ENCODE peak calls at places on chromosomes 13 and 19, in five cellular contexts. Z is esophagus squamous epithelium, G is body of pancreas, D is H9, C is trophoblast cell. K is an unnamed sample.
A peak's percentile ranks its signal among the peaks of the same experiment; 100 is the strongest.

GRCh38 chr19:14114854-14115253 is 2.7 kb downstream of the PRKACA start:
- DNase-seq in C (peak; percentile 33), G (peak; percentile 72), D (peak; percentile 67), Z (no peak), K (peak; percentile 78)

GRCh38 chr13:99811067-99811715 is 160.4 kb downstream of the ZIC5 start:
- DNase-seq in Z (no peak), D (no peak), C (no peak), G (no peak), K (no peak)

GRCh38 chr19:2923510-2923909 is 21.3 kb downstream of the ZNF77 start:
- DNase-seq in D (no peak), C (no peak), Z (no peak), G (no peak), K (no peak)

GRCh38 chr19:49556412-49557398 is 23.7 kb downstream of the NOSIP start:
- DNase-seq in D (peak; percentile 92), G (peak; percentile 97), Z (no peak), C (no peak), K (peak; percentile 66)

GRCh38 chr13:107545946-107546502 is 669.3 kb downstream of the LIG4 start:
- DNase-seq in Z (no peak), C (no peak), D (no peak), G (no peak), K (no peak)

GRCh38 chr19:38134538-38135149 is 89.4 kb downstream of the DPF1 start:
- DNase-seq in Z (no peak), C (no peak), G (peak; percentile 46), D (peak; percentile 55), K (peak; percentile 28)

GRCh38 chr13:73158851-73159250 is 100.0 kb downstream of the KLF5 start:
- DNase-seq in C (no peak), Z (no peak), D (no peak), G (no peak), K (no peak)

GRCh38 chr13:59948686-59949085 is 215.0 kb downstream of the DIAPH3 start:
- DNase-seq in C (no peak), Z (no peak), G (no peak), D (no peak), K (no peak)

GRCh38 chr19:7200739-7201138 is 93.5 kb downstream of the INSR start:
- DNase-seq in Z (no peak), G (peak; percentile 29), C (no peak), D (no peak), K (no peak)

GRCh38 chr19:33290082-33290815 is 12.1 kb downstream of the CEBPA start:
- DNase-seq in Z (no peak), D (no peak), G (no peak), C (peak; percentile 96), K (no peak)

GRCh38 chr19:48501446-48501960 is 10.1 kb downstream of the LMTK3 start:
- DNase-seq in D (peak; percentile 99), C (peak; percentile 92), G (peak; percentile 81), Z (no peak), K (peak; percentile 84)

GRCh38 chr19:40685563-40685962 is 4.9 kb downstream of the NUMBL start:
- DNase-seq in Z (no peak), G (no peak), D (no peak), C (no peak), K (no peak)

GRCh38 chr19:39362682-39363657 is 20.7 kb downstream of the SAMD4B start:
- DNase-seq in G (no peak), Z (no peak), D (no peak), C (no peak), K (no peak)

GRCh38 chr13:111359237-111359915 is 38.9 kb downstream of the TEX29 start:
- DNase-seq in D (peak; percentile 76), Z (no peak), G (no peak), C (no peak), K (no peak)

GRCh38 chr13:44141213-44141724 is 232.4 kb upstream of the SERP2 start:
- DNase-seq in G (peak; percentile 14), C (no peak), Z (no peak), D (no peak), K (no peak)

GRCh38 chr19:38155453-38155852 is 68.6 kb downstream of the DPF1 start:
- DNase-seq in G (no peak), Z (no peak), D (no peak), C (no peak), K (no peak)

GRCh38 chr13:29884671-29885424 is 34.4 kb upstream of the UBL3 start:
- DNase-seq in D (peak; percentile 53), G (no peak), Z (no peak), C (no peak), K (no peak)

GRCh38 chr19:2456301-2456570 is 523 bp downstream of the LMNB2 start:
- DNase-seq in C (no peak), D (no peak), G (no peak), Z (no peak), K (no peak)

GRCh38 chr13:93776936-93777335 is 550.3 kb downstream of the GPC6 start:
- DNase-seq in C (no peak), D (no peak), Z (no peak), G (no peak), K (no peak)

GRCh38 chr13:100773923-100774641 is 99.5 kb upstream of the TMTC4 start:
- DNase-seq in C (peak; percentile 5), Z (no peak), G (no peak), D (no peak), K (no peak)

GRCh38 chr19:39918183-39918651 is 16.2 kb downstream of the FCGBP start:
- DNase-seq in Z (no peak), C (no peak), G (no peak), D (no peak), K (no peak)

GRCh38 chr13:50379584-50379983 is 364.3 kb downstream of the KCNRG start:
- DNase-seq in C (no peak), G (no peak), D (no peak), Z (no peak), K (no peak)

GRCh38 chr13:102399791-102400618 is 1.8 kb downstream of the FGF14 start:
- DNase-seq in G (peak; percentile 49), D (peak; percentile 50), C (no peak), Z (no peak), K (no peak)

GRCh38 chr13:23960566-23961156 is 63.4 kb upstream of the C1QTNF9B start:
- DNase-seq in D (no peak), C (peak; percentile 16), Z (no peak), G (peak; percentile 31), K (no peak)

GRCh38 chr19:3975637-3976087 is 4.8 kb upstream of the DAPK3 start:
- DNase-seq in C (no peak), G (no peak), D (peak; percentile 33), Z (no peak), K (no peak)

DNA sequence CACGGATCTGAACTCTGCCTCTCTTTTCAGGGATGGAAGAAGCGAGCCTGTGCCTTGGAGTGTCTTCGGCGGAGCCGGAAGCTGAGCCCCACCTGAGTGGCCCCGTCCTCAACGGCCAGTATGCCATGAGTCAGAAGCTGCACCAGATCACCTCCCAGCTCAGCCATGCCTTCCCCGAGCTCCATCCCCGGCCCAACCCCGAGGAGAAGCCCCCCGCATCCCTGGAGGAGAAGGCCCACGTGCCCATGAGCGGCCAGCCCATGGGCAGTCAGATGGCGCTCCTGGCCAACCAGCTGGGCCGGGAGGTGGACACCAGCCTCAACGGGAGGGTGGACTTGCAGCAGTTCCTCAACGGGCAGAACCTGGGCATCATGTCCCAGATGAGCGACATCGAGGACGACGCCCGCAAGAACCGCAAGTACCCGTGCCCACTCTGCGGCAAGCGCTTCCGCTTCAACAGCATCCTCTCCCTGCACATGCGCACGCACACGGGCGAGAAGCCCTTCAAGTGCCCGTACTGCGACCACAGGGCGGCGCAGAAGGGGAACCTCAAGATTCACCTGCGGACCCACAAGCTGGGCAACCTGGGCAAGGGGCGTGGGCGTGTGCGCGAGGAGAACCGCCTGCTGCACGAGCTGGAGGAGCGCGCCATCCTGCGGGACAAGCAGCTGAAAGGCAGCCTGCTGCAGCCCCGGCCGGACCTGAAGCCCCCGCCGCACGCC is 71.5 kb downstream of the ZNF536 start:
- DNase-seq in D (no peak), Z (no peak), C (no peak), G (no peak), K (no peak)
- H3K9me3 ChIP-seq in D (no peaks in the 10 kb centered on the region), Z (no peaks in the 10 kb centered on the region), C (peaks cover 2% of the 10 kb centered on the region), G (no peaks in the 10 kb centered on the region), K (no peaks in the 10 kb centered on the region)

DNA sequence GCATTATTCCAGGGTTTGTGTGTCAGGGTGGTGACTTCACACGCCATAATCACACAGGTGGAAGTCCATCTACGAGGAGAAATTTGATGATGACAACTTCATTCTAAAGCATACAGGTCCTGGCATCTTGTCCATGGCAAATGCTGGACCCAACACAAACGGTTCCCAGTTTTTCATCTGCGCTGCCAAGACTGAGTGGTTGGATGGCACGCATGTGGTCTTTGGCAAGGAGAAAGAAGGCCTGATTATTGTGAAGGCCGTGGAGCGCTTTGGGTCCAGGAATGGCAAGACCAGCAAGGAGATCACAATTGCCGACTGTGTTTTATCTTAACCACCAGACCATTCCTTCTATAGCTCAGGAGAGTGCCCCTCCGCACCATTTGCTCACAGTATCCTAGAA is 18.2 kb upstream of the SLC25A30 start:
- DNase-seq in C (no peak), G (no peak), Z (no peak), D (no peak), K (no peak)
- H3K27ac ChIP-seq in C (no peak overlapping the region), G (no peak overlapping the region), Z (no peak overlapping the region), D (no peak overlapping the region), K (no peak overlapping the region)

DNA sequence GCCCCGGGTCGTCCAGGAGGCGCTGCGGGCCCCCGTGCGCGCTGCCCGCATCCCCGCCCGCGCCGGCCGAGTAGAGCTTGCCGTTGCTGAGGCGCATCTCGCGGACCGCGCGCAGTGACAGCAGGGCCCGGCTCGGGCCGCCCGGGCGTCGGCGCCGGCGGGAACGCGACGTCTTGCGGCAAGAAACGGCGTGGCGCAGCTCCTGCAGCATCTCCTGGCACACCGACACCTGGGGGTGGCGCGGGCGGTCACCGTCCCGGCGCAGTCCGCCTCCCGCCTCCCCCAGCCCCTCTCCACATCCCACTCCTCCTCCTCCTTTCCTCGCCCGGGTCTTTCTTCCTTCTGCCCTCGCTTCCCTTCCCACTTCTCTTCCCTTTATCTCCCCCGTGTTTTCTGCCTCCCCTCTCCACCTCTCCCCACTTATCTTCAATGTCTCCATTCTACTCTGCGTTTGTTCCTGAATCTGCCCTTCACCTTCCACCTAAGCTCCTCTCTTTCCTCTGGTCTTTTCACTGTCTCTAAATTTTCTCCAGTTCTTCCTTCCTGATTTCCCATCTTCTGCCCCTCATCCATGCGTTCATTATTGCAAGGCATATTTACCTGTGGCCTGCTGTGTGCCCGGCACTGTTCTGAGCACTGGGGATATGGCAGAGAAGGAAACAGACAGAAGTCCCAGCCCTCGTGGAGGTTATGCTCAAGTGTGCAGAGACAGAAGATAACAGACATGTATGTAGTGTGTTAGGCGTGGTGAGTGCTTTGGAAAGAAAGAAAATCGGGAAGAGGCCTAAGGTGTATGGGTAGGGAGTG is 5.2 kb upstream of the ATP1A3 start:
- DNase-seq in G (no peak), D (peak; percentile 68), C (no peak), Z (no peak), K (no peak)
- H3K27me3 ChIP-seq in G (no peaks in the 10 kb centered on the region), D (peaks cover 28% of the 10 kb centered on the region), C (peaks cover 44% of the 10 kb centered on the region), Z (peaks cover 25% of the 10 kb centered on the region), K (no peaks in the 10 kb centered on the region)

DNA sequence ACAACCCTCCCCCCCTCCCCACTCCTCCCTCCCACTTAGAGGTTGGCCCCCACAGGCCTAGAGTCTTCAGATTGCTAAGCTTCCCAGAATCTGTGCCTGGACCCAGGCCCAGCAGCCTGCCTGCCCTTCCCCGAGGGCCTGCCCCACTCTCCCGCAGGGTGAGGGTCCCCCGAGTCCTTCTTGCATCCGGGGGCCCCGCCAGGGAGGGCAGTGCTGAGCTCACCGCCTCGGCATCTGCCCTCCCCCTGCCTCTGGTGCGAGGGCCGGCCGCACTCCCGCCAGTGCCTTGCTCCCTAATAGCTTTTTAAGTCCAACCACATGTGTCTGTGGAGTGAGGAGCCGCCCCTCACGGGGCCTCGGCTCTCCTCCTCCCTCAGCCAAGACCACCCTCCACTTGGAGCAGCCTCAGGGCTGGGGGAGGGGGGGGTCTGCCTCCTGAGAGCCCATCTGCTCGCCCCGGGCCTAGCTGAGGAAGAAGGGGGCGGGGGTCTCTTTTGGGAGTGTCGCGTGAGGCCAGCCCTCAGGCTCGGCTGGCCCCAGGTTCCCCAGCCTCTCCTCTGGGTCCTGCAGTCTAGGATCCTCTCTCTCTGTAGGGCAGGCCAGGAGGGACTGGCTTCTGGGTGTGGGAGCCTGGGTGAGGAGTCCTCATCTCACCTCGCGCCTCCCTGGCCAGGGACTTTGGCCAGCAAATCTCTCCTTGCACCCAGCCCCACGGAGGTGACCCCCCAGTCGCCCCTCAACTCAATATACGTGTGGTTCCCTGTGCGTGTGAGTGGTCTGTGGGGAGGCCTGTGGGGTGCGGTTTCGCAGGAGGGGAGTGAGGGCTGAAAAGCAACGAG is 47.2 kb downstream of the LYL1 start:
- DNase-seq in G (peak; percentile 69), C (no peak), D (peak; percentile 67), Z (no peak), K (no peak)
- H3K9me3 ChIP-seq in G (no peaks in the 10 kb centered on the region), C (no peaks in the 10 kb centered on the region), D (no peaks in the 10 kb centered on the region), Z (no peaks in the 10 kb centered on the region), K (no peaks in the 10 kb centered on the region)

K was measured in Peyer's patch.